ENCODE peak calls at places on chromosomes 4 and X, in eight cellular contexts. P is kidney epithelial cell, O is AG09309, T is epithelial cell of esophagus, X is BJ, E is MM.1S, V is pancreas, Y is ovary. B is an unnamed sample.

GRCh38 chr4:7158081-7158750 is 34.1 kb upstream of the SORCS2 start:
- DNase-seq in P (no peak), O (no peak), T (no peak), X (no peak), E (no peak), V (no peak), Y (peak; percentile 14), B (no peak)

GRCh38 chrX:147935156-147935758 is 23.5 kb downstream of the FMR1 start:
- DNase-seq in P (no peak), O (no peak), T (no peak), X (no peak), E (no peak), V (no peak), Y (no peak), B (no peak)

GRCh38 chrX:108072746-108073145 is 18.6 kb downstream of the PSMD10 start:
- DNase-seq in P (peak; percentile 28), O (no peak), T (no peak), X (no peak), E (no peak), V (no peak), Y (no peak), B (peak; percentile 64)

GRCh38 chrX:154809939-154810665 is 4.8 kb upstream of the MPP1 start:
- DNase-seq in P (no peak), O (no peak), T (no peak), X (no peak), E (peak; percentile 63), V (no peak), Y (no peak), B (no peak)

GRCh38 chrX:36898301-36898700 is 109.9 kb upstream of the FAM47C start:
- DNase-seq in P (peak; percentile 2), O (no peak), T (peak; percentile 13), X (no peak), E (no peak), V (no peak), Y (no peak), B (peak; percentile 0)

GRCh38 chr4:143294310-143294709 is 42.4 kb upstream of the GAB1 start:
- DNase-seq in P (no peak), O (no peak), T (no peak), X (no peak), E (no peak), V (peak; percentile 41), Y (peak; percentile 78), B (peak; percentile 64)

GRCh38 chr4:33882246-33882990 is 2361.9 kb downstream of the ARAP2 start:
- DNase-seq in P (no peak), O (peak; percentile 7), T (peak; percentile 51), X (no peak), E (no peak), V (no peak), Y (no peak), B (peak; percentile 67)

GRCh38 chrX:101977091-101977490 is 45.3 kb upstream of the ZMAT1 start:
- DNase-seq in P (no peak), O (no peak), T (no peak), X (no peak), E (no peak), V (no peak), Y (no peak), B (no peak)

GRCh38 chr4:4680243-4680642 is 138.4 kb upstream of the STX18 start:
- DNase-seq in P (no peak), O (no peak), T (no peak), X (no peak), E (no peak), V (no peak), Y (no peak), B (no peak)

GRCh38 chr4:4675636-4676035 is 133.8 kb upstream of the STX18 start:
- DNase-seq in P (no peak), O (no peak), T (no peak), X (no peak), E (no peak), V (no peak), Y (no peak), B (no peak)

GRCh38 chr4:4680758-4681157 is 138.9 kb upstream of the STX18 start:
- DNase-seq in P (no peak), O (no peak), T (no peak), X (no peak), E (no peak), V (no peak), Y (no peak), B (no peak)

GRCh38 chr4:4675051-4675581 is 133.3 kb upstream of the STX18 start:
- DNase-seq in P (no peak), O (no peak), T (no peak), X (no peak), E (no peak), V (no peak), Y (no peak), B (no peak)

DNA sequence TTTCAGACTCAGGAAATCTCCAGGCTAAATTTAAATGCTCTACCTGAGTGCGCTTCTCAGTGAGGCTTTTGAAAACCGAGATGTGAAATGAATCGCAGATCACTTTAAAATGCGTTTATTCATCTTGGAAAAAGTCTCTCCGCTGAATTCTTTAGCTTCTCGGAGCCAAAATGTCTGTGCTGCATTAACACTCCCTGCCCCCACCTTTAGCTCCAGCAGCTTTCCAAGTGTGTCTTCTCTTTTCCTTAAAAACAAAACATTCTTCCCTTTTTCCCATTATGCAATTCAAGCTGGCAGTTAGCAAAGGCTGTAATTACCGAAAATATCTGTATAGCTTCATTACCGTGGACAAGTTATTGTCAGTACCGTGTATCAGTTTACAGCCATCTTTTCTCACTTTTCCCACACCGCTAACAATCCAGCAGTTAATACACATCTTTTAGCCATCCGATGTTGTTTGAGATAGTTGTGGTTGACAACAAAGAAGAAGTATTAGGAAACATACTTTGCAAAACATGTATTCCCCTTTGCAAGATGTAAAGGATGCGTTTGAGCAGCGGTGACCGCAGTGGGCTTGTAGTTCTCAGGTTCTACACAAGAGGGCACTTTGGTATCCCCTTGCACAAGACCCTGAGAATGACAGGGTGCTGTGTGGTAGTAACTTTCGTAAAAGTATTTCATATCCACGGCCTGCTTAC is 136.1 kb upstream of the STX18 start:
- DNase-seq in P (no peak), O (peak; percentile 67), T (no peak), X (peak; percentile 41), E (no peak), V (no peak), Y (peak; percentile 37), B (peak; percentile 66)
- TF ChIP-seq CTCF in P (peak; percentile 47), O (peak; percentile 86), T (peak; percentile 11), X (peak; percentile 87), E (peak; percentile 40), V (no peak), Y (no peak), B (peak; percentile 83)

DNA sequence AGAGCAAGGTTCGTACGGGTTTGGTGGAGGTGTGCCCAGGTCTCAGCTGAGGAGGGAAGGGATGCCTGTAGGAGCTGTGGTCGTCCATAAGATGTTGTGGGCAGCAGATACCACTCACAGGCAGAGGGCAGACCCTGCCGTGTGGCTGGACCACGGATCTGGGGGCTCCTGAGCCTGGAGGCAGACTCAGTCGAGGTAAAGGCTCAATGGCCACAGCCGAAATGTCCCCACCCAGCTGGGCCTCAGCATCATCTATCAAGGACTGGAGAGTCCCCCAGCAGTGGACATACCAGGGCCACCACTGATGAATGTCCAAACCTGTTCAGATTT is 98.5 kb downstream of the DHRSX start:
- DNase-seq in P (no peak), O (no peak), T (no peak), X (no peak), E (no peak), V (no peak), Y (no peak), B (no peak)
- H3K4me3 ChIP-seq in P (no peak overlapping the region), O (no peak overlapping the region), T (peak overlapping the region; percentile 28), X (no peak overlapping the region), E (no peak overlapping the region), V (no peak overlapping the region), Y (no peak overlapping the region), B (no peak overlapping the region)

GRCh38 chr4:25233194-25233593 is 639 bp upstream of the PI4K2B start:
- DNase-seq in P (no peak), O (no peak), T (no peak), X (no peak), E (peak; percentile 38), V (no peak), Y (no peak), B (no peak)

GRCh38 chr4:25234390-25235367 is 846 bp downstream of the PI4K2B start:
- DNase-seq in P (no peak), O (peak; percentile 61), T (peak; percentile 97), X (peak; percentile 54), E (peak; percentile 90), V (peak; percentile 68), Y (peak; percentile 51), B (peak; percentile 68)

GRCh38 chr4:25235401-25235800 is 1.6 kb downstream of the PI4K2B start:
- DNase-seq in P (no peak), O (no peak), T (no peak), X (no peak), E (no peak), V (no peak), Y (no peak), B (no peak)

GRCh38 chr4:25236971-25237370 is 3.1 kb downstream of the PI4K2B start:
- DNase-seq in P (no peak), O (no peak), T (no peak), X (no peak), E (no peak), V (no peak), Y (no peak), B (no peak)

GRCh38 chr4:25233737-25234389 is at the start of gene PI4K2B:
- DNase-seq in P (peak; percentile 35), O (no peak), T (peak; percentile 92), X (no peak), E (peak; percentile 95), V (peak; percentile 97), Y (peak; percentile 85), B (peak; percentile 94)
- TF ChIP-seq CTCF in P (no peak), O (no peak), T (no peak), X (no peak), E (no peak), V (no peak), Y (no peak), B (no peak)

GRCh38 chr4:2837904-2838496 is 5.6 kb upstream of the ADD1 start:
- DNase-seq in P (no peak), O (no peak), T (peak; percentile 14), X (no peak), E (peak; percentile 19), V (no peak), Y (peak; percentile 46), B (no peak)
- H3K4me3 ChIP-seq in P (no peak overlapping the region), O (no peak overlapping the region), T (no peak overlapping the region), X (no peak overlapping the region), E (peak overlapping the region; percentile 2), V (no peak overlapping the region), Y (peak overlapping the region; percentile 21), B (no peak overlapping the region)

DNA sequence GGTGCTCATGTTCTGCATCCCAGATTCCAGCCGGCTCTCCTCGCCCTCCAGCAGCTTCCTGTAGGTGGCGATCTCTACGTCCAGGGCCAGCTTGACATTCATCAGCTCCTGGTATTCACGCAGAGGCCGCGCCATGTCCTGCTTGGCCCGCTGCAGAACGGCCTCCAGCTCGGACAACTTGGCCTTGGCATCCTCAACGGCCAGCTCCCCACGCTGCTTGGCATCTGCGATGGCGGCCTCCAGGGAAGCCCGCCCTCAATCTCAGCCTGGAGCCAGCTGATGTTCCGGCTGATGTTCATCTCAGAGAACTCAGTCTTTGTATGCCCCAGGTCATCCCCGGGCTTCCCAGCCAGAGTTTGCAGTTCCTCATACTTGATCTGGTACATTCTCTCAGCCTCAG is 431.8 kb upstream of the DIPK2B start:
- DNase-seq in P (no peak), O (no peak), T (no peak), X (no peak), E (no peak), V (no peak), Y (no peak), B (no peak)
- TF ChIP-seq CTCF in P (no peak), O (no peak), T (no peak), X (no peak), E (no peak), V (no peak), Y (no peak), B (no peak)

GRCh38 chr4:110610940-110611785 is 11.7 kb downstream of the PITX2 start:
- DNase-seq in P (peak; percentile 70), O (no peak), T (no peak), X (no peak), E (no peak), V (no peak), Y (no peak), B (no peak)
- H3K4me3 ChIP-seq in P (peak overlapping the region; percentile 13), O (peak overlapping the region; percentile 10), T (no peak overlapping the region), X (no peak overlapping the region), E (no peak overlapping the region), V (no peak overlapping the region), Y (no peak overlapping the region), B (peak overlapping the region; percentile 18)

B was measured in foreskin fibroblast.